ENCODE peak calls at places on chromosomes 5 and 9, in four cellular contexts. One of them, this sample, is unnamed.

GRCh38 chr9:116141864-116142561 is 11.6 kb upstream of the PAPPA start:
- DNase-seq in body of pancreas: no peak
- DNase-seq in lung: no peak
- DNase-seq in tibial nerve: no peak
- DNase-seq in this sample: no peak

GRCh38 chr9:98158071-98158791 is 34.2 kb downstream of the CORO2A start:
- DNase-seq in body of pancreas: peak; percentile 67
- DNase-seq in lung: peak; percentile 59
- DNase-seq in tibial nerve: no peak
- DNase-seq in this sample: no peak

GRCh38 chr5:118701796-118702195 is 286.6 kb downstream of the DTWD2 start:
- DNase-seq in body of pancreas: no peak
- DNase-seq in lung: no peak
- DNase-seq in tibial nerve: no peak
- DNase-seq in this sample: no peak

GRCh38 chr9:110668528-110669167 is at the start of gene MUSK:
- DNase-seq in body of pancreas: no peak
- DNase-seq in lung: no peak
- DNase-seq in tibial nerve: no peak
- DNase-seq in this sample: no peak

GRCh38 chr5:141681695-141682641 is at the start of gene ARAP3:
- DNase-seq in body of pancreas: peak; percentile 84
- DNase-seq in lung: peak; percentile 88
- DNase-seq in tibial nerve: peak; percentile 56
- DNase-seq in this sample: peak; percentile 81

GRCh38 chr9:69376651-69377050 is 51.6 kb downstream of the ENTREP1 start:
- DNase-seq in body of pancreas: no peak
- DNase-seq in lung: peak; percentile 79
- DNase-seq in tibial nerve: no peak
- DNase-seq in this sample: peak; percentile 68

GRCh38 chr5:99000221-99000620 is 71.4 kb upstream of the CHD1 start:
- DNase-seq in body of pancreas: no peak
- DNase-seq in lung: no peak
- DNase-seq in tibial nerve: no peak
- DNase-seq in this sample: no peak

GRCh38 chr5:160289721-160290120 is 22.6 kb downstream of the CCNJL start:
- DNase-seq in body of pancreas: peak; percentile 41
- DNase-seq in lung: peak; percentile 66
- DNase-seq in tibial nerve: no peak
- DNase-seq in this sample: no peak

GRCh38 chr5:52728201-52728600 is 59.5 kb upstream of the ITGA1 start:
- DNase-seq in body of pancreas: no peak
- DNase-seq in lung: no peak
- DNase-seq in tibial nerve: no peak
- DNase-seq in this sample: no peak

GRCh38 chr9:105921057-105921721 is 226.8 kb downstream of the TMEM38B start:
- DNase-seq in body of pancreas: no peak
- DNase-seq in lung: no peak
- DNase-seq in tibial nerve: no peak
- DNase-seq in this sample: no peak
- TF ChIP-seq CTCF in body of pancreas: no peak
- TF ChIP-seq CTCF in lung: no peak
- TF ChIP-seq CTCF in tibial nerve: no peak
- TF ChIP-seq CTCF in this sample: no peak

DNA sequence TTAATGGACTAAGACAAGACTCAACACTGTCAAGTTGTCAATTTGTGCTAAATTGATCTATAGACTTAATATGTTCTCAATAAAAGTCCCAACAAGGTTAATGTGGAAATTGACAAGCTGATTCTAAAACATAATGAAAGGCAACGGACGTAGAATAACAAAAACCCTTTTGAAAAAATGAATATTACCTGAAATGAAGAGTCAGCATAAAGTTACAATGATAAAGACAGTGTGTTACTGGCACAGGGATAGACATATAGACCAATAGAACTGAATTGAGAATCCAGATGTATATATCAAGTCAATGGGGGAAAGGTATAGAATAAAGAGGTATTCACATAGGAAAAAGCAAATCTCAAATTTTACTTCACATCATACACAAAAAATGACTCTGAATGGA is 37.7 kb upstream of the BARX1 start:
- DNase-seq in body of pancreas: no peak
- DNase-seq in lung: no peak
- DNase-seq in tibial nerve: no peak
- DNase-seq in this sample: no peak
- H3K36me3 ChIP-seq in body of pancreas: no peaks in the 10 kb centered on the region
- H3K36me3 ChIP-seq in lung: no peaks in the 10 kb centered on the region
- H3K36me3 ChIP-seq in tibial nerve: no peaks in the 10 kb centered on the region
- H3K36me3 ChIP-seq in this sample: no peaks in the 10 kb centered on the region

GRCh38 chr5:95644351-95645042 is 2.1 kb upstream of the RFESD start:
- DNase-seq in body of pancreas: peak; percentile 62
- DNase-seq in lung: peak; percentile 54
- DNase-seq in tibial nerve: no peak
- DNase-seq in this sample: peak; percentile 74

GRCh38 chr5:95646569-95647330 is at the start of gene RFESD:
- DNase-seq in body of pancreas: peak; percentile 100
- DNase-seq in lung: peak; percentile 98
- DNase-seq in tibial nerve: peak; percentile 99
- DNase-seq in this sample: peak; percentile 100

GRCh38 chr5:95647331-95647659 is 718 bp downstream of the RFESD start:
- DNase-seq in body of pancreas: no peak
- DNase-seq in lung: no peak
- DNase-seq in tibial nerve: no peak
- DNase-seq in this sample: no peak

GRCh38 chr5:95643152-95643551 is 3.4 kb upstream of the RFESD start:
- DNase-seq in body of pancreas: no peak
- DNase-seq in lung: no peak
- DNase-seq in tibial nerve: no peak
- DNase-seq in this sample: no peak

GRCh38 chr5:95647886-95648860 is 1.6 kb downstream of the RFESD start:
- DNase-seq in body of pancreas: no peak
- DNase-seq in lung: no peak
- DNase-seq in tibial nerve: no peak
- DNase-seq in this sample: no peak
- H3K27ac ChIP-seq in body of pancreas: peak overlapping the region; percentile 99
- H3K27ac ChIP-seq in lung: no peak overlapping the region
- H3K27ac ChIP-seq in tibial nerve: peak overlapping the region; percentile 81
- H3K27ac ChIP-seq in this sample: peak overlapping the region; percentile 95

GRCh38 chr9:73050062-73050814 is 97.4 kb upstream of the ALDH1A1 start:
- DNase-seq in body of pancreas: no peak
- DNase-seq in lung: no peak
- DNase-seq in tibial nerve: no peak
- DNase-seq in this sample: no peak
- TF ChIP-seq CTCF in body of pancreas: no peak
- TF ChIP-seq CTCF in lung: no peak
- TF ChIP-seq CTCF in tibial nerve: no peak
- TF ChIP-seq CTCF in this sample: no peak

DNA sequence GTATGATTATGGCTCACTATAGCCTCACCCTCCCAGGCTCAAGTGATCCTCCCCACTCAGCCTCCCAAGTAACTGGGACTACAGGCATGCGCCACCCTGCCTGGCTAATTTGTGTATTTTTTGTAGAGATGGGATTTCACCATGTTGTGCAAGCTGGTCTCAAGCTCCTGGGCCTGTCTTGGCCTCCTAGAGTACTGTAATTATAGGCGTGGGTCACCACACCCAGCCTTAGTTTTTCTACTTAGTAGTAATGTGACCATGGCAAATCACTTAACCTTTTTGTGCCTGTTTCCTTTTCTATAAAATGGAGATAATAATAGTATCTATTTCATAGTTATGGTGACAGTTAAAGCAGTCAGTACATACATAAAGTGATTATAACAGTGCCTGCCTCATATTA is 22.2 kb downstream of the GLE1 start:
- DNase-seq in body of pancreas: no peak
- DNase-seq in lung: no peak
- DNase-seq in tibial nerve: no peak
- DNase-seq in this sample: no peak
- H3K36me3 ChIP-seq in body of pancreas: peaks cover 29% of the 10 kb centered on the region
- H3K36me3 ChIP-seq in lung: peaks cover 20% of the 10 kb centered on the region
- H3K36me3 ChIP-seq in tibial nerve: peaks cover 5% of the 10 kb centered on the region
- H3K36me3 ChIP-seq in this sample: peaks cover 80% of the 10 kb centered on the region

GRCh38 chr9:128632066-128632465 is 24.6 kb downstream of the DYNC2I2 start:
- DNase-seq in body of pancreas: no peak
- DNase-seq in lung: no peak
- DNase-seq in tibial nerve: no peak
- DNase-seq in this sample: no peak

GRCh38 chr9:128629136-128629535 is 27.5 kb downstream of the DYNC2I2 start:
- DNase-seq in body of pancreas: no peak
- DNase-seq in lung: no peak
- DNase-seq in tibial nerve: no peak
- DNase-seq in this sample: no peak

GRCh38 chr9:128628471-128629048 is 28.1 kb downstream of the DYNC2I2 start:
- DNase-seq in body of pancreas: peak; percentile 50
- DNase-seq in lung: peak; percentile 52
- DNase-seq in tibial nerve: peak; percentile 51
- DNase-seq in this sample: peak; percentile 79

GRCh38 chr9:128631636-128632035 is 25.0 kb downstream of the DYNC2I2 start:
- DNase-seq in body of pancreas: no peak
- DNase-seq in lung: no peak
- DNase-seq in tibial nerve: no peak
- DNase-seq in this sample: no peak

DNA sequence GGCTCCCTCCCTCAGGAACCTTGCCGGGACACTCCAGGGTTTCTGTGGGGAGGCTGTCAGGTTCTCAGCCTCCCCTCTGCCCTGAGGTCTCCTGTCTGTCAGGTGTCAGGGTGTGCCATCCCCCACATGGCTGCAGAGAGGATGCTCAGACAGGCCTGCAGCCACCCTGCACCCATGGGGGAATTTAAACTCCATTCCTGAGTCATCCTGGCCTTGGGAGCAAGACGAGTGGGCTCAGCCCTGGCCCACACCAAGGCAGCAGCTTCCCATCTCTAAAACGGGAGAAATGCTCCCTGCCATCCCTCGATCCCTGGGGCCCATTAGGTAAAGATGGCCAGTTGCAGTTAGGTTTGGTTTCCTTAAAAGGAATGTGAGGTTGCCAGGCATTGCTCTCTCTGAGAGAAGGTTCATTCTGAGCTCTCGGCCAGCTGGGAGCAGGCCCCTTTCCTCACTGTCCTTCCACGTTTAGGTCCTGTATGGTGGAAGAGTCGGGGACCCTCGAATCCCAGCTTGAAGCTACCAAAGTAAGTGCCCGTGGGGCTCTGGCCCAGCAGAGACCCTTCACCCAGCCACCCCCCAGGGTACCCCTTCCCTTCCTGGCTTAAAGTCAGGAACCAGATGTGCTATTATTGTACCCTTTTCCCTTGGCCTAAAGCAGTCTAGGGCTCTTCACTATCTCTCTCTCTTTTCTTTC is 26.6 kb downstream of the DYNC2I2 start:
- DNase-seq in body of pancreas: no peak
- DNase-seq in lung: no peak
- DNase-seq in tibial nerve: no peak
- DNase-seq in this sample: no peak
- H3K27ac ChIP-seq in body of pancreas: no peak overlapping the region
- H3K27ac ChIP-seq in lung: no peak overlapping the region
- H3K27ac ChIP-seq in tibial nerve: no peak overlapping the region
- H3K27ac ChIP-seq in this sample: no peak overlapping the region

DNA sequence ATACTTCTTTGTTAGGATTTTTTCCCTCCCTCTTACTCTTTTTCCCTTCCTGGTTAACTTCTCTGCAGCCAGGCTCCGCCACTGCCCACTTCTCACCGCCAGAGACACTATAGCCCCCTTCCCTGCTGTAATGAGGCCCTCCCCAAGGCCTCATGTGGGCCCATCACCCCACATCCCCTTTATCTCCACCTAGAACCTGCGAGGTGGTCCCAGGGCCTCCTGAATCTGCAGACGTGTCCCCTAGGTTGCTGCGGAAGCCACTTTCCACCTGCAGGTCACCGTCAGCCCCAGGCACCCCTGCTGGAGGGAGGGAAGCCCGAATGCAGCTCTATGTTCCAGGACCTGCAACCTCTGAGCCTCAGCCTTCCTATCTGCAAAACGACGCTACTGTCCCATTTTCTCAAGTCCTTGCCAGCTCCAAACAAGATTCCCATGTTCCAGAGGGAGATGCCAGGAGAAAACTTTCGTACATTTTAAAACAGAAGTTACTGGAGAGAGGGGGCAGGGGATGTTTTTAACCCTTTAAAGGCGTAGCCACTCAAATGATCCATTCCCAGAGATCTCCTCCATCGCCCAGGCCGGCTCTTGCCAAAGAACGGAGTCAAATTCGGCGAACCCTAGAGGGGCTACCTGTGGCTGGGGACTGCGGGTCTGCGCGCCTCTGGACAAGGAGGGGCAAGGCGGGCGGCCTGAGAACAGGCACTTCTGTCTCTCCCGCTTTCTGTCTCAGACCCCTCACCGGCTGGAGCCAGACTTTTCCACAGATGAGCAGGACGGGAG is 929 bp downstream of the SH3PXD2B start:
- DNase-seq in body of pancreas: peak; percentile 56
- DNase-seq in lung: no peak
- DNase-seq in tibial nerve: no peak
- DNase-seq in this sample: no peak
- TF ChIP-seq CTCF in body of pancreas: peak; percentile 24
- TF ChIP-seq CTCF in lung: no peak
- TF ChIP-seq CTCF in tibial nerve: peak; percentile 56
- TF ChIP-seq CTCF in this sample: no peak

This sample was measured in right atrium auricular region.